ENCODE peak calls at places on chromosomes 11 and 22, in eight cellular contexts. P is stimulated activated naive CD8-positive, alpha-beta T cell treated with anti-CD3 and anti-CD28 coated beads, Interleukin-15, amount 100 ng/mL, for 72 hours; K is NAMALWA; J is fibroblast of pulmonary artery; R is substantia nigra; S is HuH-7.5; Q is NCI-H510A; I is left cardiac atrium. N is an unnamed sample.

GRCh38 chr11:116234989-116235567 is 537.7 kb downstream of the BUD13 start:
- DNase-seq in P (no peak), K (no peak), J (no peak), R (no peak), S (no peak), Q (no peak), I (no peak), N (no peak)

GRCh38 chr11:44327730-44328691 is 18.1 kb upstream of the ALX4 start:
- DNase-seq in P (no peak), K (no peak), J (no peak), R (no peak), S (no peak), Q (peak; percentile 32), I (no peak), N (no peak)

GRCh38 chr11:789951-790350 is at the start of gene CEND1:
- DNase-seq in P (peak; percentile 33), K (no peak), J (peak; percentile 49), R (peak; percentile 48), S (no peak), Q (no peak), I (no peak), N (peak; percentile 96)

GRCh38 chr11:78654071-78654470 is 79.4 kb upstream of the NARS2 start:
- DNase-seq in P (no peak), K (no peak), J (no peak), R (no peak), S (no peak), Q (no peak), I (no peak), N (no peak)

GRCh38 chr11:35330924-35331323 is 88.4 kb downstream of the SLC1A2 start:
- DNase-seq in P (no peak), K (no peak), J (no peak), R (no peak), S (no peak), Q (no peak), I (no peak), N (no peak)

GRCh38 chr11:118899706-118900360 is 16.1 kb downstream of the CXCR5 start:
- DNase-seq in P (no peak), K (no peak), J (no peak), R (no peak), S (no peak), Q (no peak), I (no peak), N (peak; percentile 23)

GRCh38 chr22:22022255-22022840 is 39.8 kb upstream of the TOP3B start:
- DNase-seq in P (no peak), K (peak; percentile 34), J (no peak), R (no peak), S (no peak), Q (no peak), I (no peak), N (no peak)

GRCh38 chr22:34414467-34415440 is 494.5 kb upstream of the LARGE1 start:
- DNase-seq in P (peak; percentile 50), K (peak; percentile 85), J (peak; percentile 1), R (no peak), S (peak; percentile 23), Q (no peak), I (no peak), N (no peak)

GRCh38 chr22:23180301-23180892 is at the start of gene BCR:
- DNase-seq in P (peak; percentile 49), K (peak; percentile 75), J (peak; percentile 71), R (peak; percentile 62), S (peak; percentile 97), Q (no peak), I (peak; percentile 84), N (peak; percentile 99)

N was measured in osteoblast.